ENCODE peak calls at places on chromosomes 11 and 22, in ten cellular contexts. B is ovary, U is HCT116, N is sigmoid colon, L is adrenal gland, X is A549, C is suprapubic skin, P is thyroid gland, Y is body of pancreas, I is IMR-90. J is an unnamed sample.

GRCh38 chr11:129143335-129143734 is 48.8 kb downstream of the ARHGAP32 start:
- DNase-seq in B (no peak), U (peak; percentile 97), N (peak; percentile 88), L (peak; percentile 93), X (peak; percentile 52), C (peak; percentile 80), P (peak; percentile 34), Y (peak; percentile 65), I (peak; percentile 99), J (peak; percentile 14)

GRCh38 chr11:67301313-67301921 is 1.9 kb upstream of the SSH3 start:
- DNase-seq in B (no peak), U (no peak), N (peak; percentile 67), L (peak; percentile 14), X (no peak), C (peak; percentile 78), P (peak; percentile 3), Y (no peak), I (no peak), J (no peak)

GRCh38 chr11:78037056-78037455 is 14.0 kb upstream of the KCTD14 start:
- DNase-seq in B (no peak), U (no peak), N (no peak), L (peak; percentile 43), X (no peak), C (no peak), P (peak; percentile 20), Y (peak; percentile 87), I (no peak), J (no peak)

GRCh38 chr11:102552020-102552419 is 21.5 kb upstream of the MMP7 start:
- DNase-seq in B (no peak), U (no peak), N (no peak), L (no peak), X (peak; percentile 55), C (no peak), P (no peak), Y (no peak), I (no peak), J (no peak)

GRCh38 chr11:117908261-117908895 is 20.8 kb downstream of the TMPRSS13 start:
- DNase-seq in B (no peak), U (no peak), N (peak; percentile 53), L (peak; percentile 15), X (no peak), C (peak; percentile 68), P (no peak), Y (no peak), I (no peak), J (no peak)

GRCh38 chr11:1131033-1131911 is 26.5 kb upstream of the MUC5AC start:
- DNase-seq in B (no peak), U (no peak), N (peak; percentile 48), L (peak; percentile 10), X (no peak), C (no peak), P (no peak), Y (no peak), I (no peak), J (no peak)

GRCh38 chr11:69310351-69310750 is 16.4 kb downstream of the MYEOV start:
- DNase-seq in B (no peak), U (no peak), N (peak; percentile 33), L (no peak), X (no peak), C (no peak), P (no peak), Y (no peak), I (no peak), J (no peak)

GRCh38 chr11:20353829-20354434 is 9.6 kb upstream of the HTATIP2 start:
- DNase-seq in B (no peak), U (peak; percentile 45), N (no peak), L (no peak), X (peak; percentile 44), C (no peak), P (peak; percentile 35), Y (peak; percentile 28), I (peak; percentile 48), J (no peak)

GRCh38 chr11:38448284-38448683 is 1850.2 kb upstream of the RAG2 start:
- DNase-seq in B (no peak), U (no peak), N (no peak), L (peak; percentile 16), X (no peak), C (no peak), P (peak; percentile 9), Y (peak; percentile 40), I (no peak), J (no peak)

GRCh38 chr11:14107071-14107470 is 144.5 kb downstream of the SPON1 start:
- DNase-seq in B (no peak), U (no peak), N (no peak), L (no peak), X (no peak), C (no peak), P (no peak), Y (no peak), I (no peak), J (no peak)
- TF ChIP-seq POLR2A in B (no peak), U (no peak), N (no peak), L (no peak), X (no peak), C (no peak), P (no peak), Y (no peak), I (no peak), J (no peak)

GRCh38 chr11:66002648-66003225 is 434 bp downstream of the BANF1 start:
- DNase-seq in B (peak; percentile 62), U (no peak), N (peak; percentile 82), L (peak; percentile 77), X (peak; percentile 44), C (no peak), P (peak; percentile 69), Y (peak; percentile 79), I (peak; percentile 48), J (no peak)

GRCh38 chr11:66003291-66003690 is 988 bp downstream of the BANF1 start:
- DNase-seq in B (no peak), U (no peak), N (no peak), L (no peak), X (no peak), C (no peak), P (no peak), Y (no peak), I (no peak), J (no peak)

GRCh38 chr11:66004186-66004585 is 1.9 kb downstream of the BANF1 start:
- DNase-seq in B (no peak), U (no peak), N (no peak), L (no peak), X (no peak), C (no peak), P (no peak), Y (no peak), I (no peak), J (no peak)

GRCh38 chr11:66006134-66006890 is 4.0 kb downstream of the BANF1 start:
- DNase-seq in B (no peak), U (no peak), N (no peak), L (no peak), X (no peak), C (no peak), P (no peak), Y (no peak), I (no peak), J (no peak)

DNA sequence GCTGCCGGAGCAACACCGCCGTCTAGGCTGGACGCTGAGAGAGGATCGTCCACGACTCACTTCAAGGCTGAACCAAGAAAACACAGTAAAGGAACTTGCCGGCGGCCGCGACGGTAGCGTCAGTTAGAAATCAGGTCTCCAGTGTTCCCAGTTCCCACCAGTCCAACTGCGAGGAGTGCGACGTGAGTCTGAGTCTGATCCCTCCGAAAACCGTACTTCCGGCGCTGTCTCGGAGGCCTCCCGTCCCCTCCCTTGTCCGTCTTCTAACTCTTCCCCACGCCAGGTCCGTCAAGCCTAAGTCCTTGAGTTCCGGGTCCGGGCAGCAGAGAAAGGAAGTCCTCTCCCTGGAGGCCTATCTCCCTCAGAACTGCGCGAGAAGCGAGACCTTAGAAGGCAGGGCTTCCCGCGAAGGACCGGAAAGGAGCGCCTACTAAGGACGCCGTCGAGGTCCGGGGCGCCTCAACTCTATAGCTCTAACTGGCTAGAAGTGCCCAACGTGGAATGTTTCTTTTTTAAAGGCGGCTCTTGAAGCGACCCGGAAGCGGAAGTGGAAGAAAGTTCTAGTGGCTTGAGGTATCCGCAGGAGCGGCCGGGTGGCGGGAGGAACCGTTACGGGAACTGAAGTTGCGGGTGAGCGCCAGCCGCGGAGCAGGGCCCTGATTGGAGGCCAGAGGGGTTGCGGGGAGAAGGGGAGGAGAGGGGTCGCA is at the start of the genes BANF1 and EIF1AD:
- DNase-seq in B (peak; percentile 89), U (peak; percentile 99), N (peak; percentile 97), L (peak; percentile 95), X (peak; percentile 92), C (peak; percentile 96), P (peak; percentile 91), Y (peak; percentile 92), I (peak; percentile 98), J (peak; percentile 83)
- TF ChIP-seq POLR2A in B (peak; percentile 59), U (peak; percentile 68), N (peak; percentile 17), L (peak; percentile 69), X (peak; percentile 92), C (peak; percentile 64), P (peak; percentile 61), Y (peak; percentile 67), I (peak; percentile 79), J (peak; percentile 91)

DNA sequence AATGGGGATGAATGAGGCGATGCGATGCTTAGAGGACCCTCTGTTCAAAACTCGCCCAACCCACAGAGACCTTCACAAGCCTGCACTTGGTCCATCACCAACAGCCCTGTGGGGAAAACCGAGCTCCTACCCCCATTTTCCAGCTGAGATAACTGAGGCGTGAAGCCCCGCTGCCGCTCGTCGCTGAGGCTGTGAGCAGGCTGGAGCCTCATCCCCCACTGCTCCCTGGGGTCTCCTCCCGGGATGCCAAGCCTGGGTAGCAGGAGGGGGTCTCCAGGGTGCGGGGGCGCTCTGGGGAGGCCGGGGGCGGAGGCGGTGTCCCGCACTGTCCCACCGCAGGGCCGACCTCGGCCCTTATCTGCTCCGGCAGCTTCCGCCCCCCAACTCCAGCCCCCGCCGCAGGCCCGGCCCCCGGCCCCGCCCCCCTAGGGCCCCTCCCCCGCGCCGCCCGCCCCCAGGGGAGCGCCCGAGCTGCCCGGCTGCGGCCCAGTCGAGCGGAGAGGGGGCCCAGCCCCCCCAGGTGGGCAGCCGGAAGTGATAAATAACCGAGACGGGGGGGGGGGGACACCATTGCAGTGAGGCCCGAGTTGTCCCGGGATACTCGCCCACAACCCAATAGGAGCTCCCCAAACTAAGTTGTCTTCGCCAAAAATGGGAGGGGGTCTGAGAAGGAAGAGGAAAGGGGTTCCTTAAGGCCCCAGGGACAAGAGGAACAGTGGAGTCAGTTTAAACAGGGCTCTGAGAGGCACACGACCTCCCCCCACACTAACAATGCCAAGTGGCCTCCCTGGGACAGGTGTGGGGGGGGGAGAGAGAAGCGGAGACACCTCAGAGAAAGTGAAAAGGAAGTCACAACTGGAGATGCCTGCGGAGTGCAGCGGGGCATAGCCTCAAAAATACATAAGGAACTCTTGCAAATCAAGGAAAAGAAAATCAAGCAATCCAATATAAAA is 8.3 kb upstream of the SLC39A13 start:
- DNase-seq in B (peak; percentile 61), U (no peak), N (no peak), L (no peak), X (no peak), C (no peak), P (peak; percentile 39), Y (no peak), I (no peak), J (no peak)
- TF ChIP-seq POLR2A in B (no peak), U (no peak), N (no peak), L (no peak), X (no peak), C (no peak), P (peak; percentile 50), Y (peak; percentile 60), I (no peak), J (no peak)

DNA sequence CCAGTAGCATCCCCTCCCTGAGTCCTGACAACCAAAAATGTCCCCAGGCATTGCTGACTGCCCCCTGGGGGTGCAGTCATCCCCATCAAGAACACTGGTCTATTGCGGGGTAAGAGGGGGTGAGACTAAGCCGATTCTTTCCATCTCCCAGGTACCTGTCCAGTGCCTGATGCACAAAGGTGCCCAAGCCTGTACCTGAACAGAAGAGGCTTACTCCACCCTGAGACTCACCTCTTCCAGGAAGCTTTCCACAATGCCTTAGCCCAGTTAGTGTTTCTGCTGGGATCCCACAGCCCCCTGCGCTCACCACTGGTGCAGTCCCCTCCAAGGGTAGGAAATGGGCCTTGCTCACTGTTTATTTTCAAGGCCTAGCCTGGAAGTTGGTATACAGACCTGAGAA is 22.9 kb downstream of the TPST2 start:
- DNase-seq in B (no peak), U (no peak), N (no peak), L (no peak), X (no peak), C (no peak), P (no peak), Y (no peak), I (no peak), J (no peak)
- TF ChIP-seq POLR2A in B (no peak), U (no peak), N (no peak), L (no peak), X (no peak), C (no peak), P (no peak), Y (no peak), I (no peak), J (no peak)

J was measured in H54.